ENCODE peak calls at places on chromosome 4, in six cellular contexts. One of them, this sample, is unnamed.

GRCh38 chr4:123216946-123217345 is 179.6 kb upstream of the SPRY1 start:
- DNase-seq in fibroblast of mammary gland: no peak
- DNase-seq in T-cell: no peak
- DNase-seq in IMR-90: no peak
- DNase-seq in adipocyte: no peak
- DNase-seq in fibroblast of the conjunctiva: no peak
- DNase-seq in this sample: no peak

GRCh38 chr4:102564399-102564921 is 63.3 kb downstream of the NFKB1 start:
- DNase-seq in fibroblast of the conjunctiva: no peak
- DNase-seq in fibroblast of mammary gland: peak; percentile 88
- DNase-seq in IMR-90: peak; percentile 81
- DNase-seq in adipocyte: no peak
- DNase-seq in T-cell: no peak
- DNase-seq in this sample: peak; percentile 83

GRCh38 chr4:97761760-97762512 is 381.3 kb downstream of the STPG2 start:
- DNase-seq in IMR-90: no peak
- DNase-seq in T-cell: no peak
- DNase-seq in fibroblast of mammary gland: no peak
- DNase-seq in fibroblast of the conjunctiva: no peak
- DNase-seq in adipocyte: no peak
- DNase-seq in this sample: peak; percentile 7

GRCh38 chr4:52594961-52595360 is 64.1 kb downstream of the USP46 start:
- DNase-seq in IMR-90: peak; percentile 73
- DNase-seq in fibroblast of mammary gland: peak; percentile 32
- DNase-seq in T-cell: no peak
- DNase-seq in adipocyte: no peak
- DNase-seq in fibroblast of the conjunctiva: no peak
- DNase-seq in this sample: no peak

GRCh38 chr4:76278583-76278982 is 27.1 kb downstream of the FAM47E start:
- DNase-seq in T-cell: no peak
- DNase-seq in adipocyte: no peak
- DNase-seq in fibroblast of mammary gland: no peak
- DNase-seq in fibroblast of the conjunctiva: no peak
- DNase-seq in IMR-90: no peak
- DNase-seq in this sample: no peak

GRCh38 chr4:13611283-13611842 is 16.2 kb downstream of the BOD1L1 start:
- DNase-seq in adipocyte: peak; percentile 65
- DNase-seq in T-cell: no peak
- DNase-seq in IMR-90: peak; percentile 85
- DNase-seq in fibroblast of mammary gland: peak; percentile 73
- DNase-seq in fibroblast of the conjunctiva: peak; percentile 9
- DNase-seq in this sample: peak; percentile 18

GRCh38 chr4:22850630-22851029 is 157.9 kb downstream of the GBA3 start:
- DNase-seq in fibroblast of the conjunctiva: no peak
- DNase-seq in adipocyte: no peak
- DNase-seq in fibroblast of mammary gland: no peak
- DNase-seq in T-cell: no peak
- DNase-seq in IMR-90: no peak
- DNase-seq in this sample: no peak

GRCh38 chr4:123506311-123506685 is 109.7 kb downstream of the SPRY1 start:
- DNase-seq in fibroblast of mammary gland: no peak
- DNase-seq in IMR-90: no peak
- DNase-seq in T-cell: no peak
- DNase-seq in adipocyte: no peak
- DNase-seq in fibroblast of the conjunctiva: no peak
- DNase-seq in this sample: peak; percentile 9

GRCh38 chr4:10891866-10892265 is 207.3 kb upstream of the CLNK start:
- DNase-seq in fibroblast of the conjunctiva: no peak
- DNase-seq in fibroblast of mammary gland: no peak
- DNase-seq in T-cell: no peak
- DNase-seq in IMR-90: no peak
- DNase-seq in adipocyte: no peak
- DNase-seq in this sample: no peak

GRCh38 chr4:76696109-76696508 is 201.8 kb downstream of the SOWAHB start:
- DNase-seq in fibroblast of mammary gland: no peak
- DNase-seq in adipocyte: peak; percentile 65
- DNase-seq in T-cell: no peak
- DNase-seq in fibroblast of the conjunctiva: no peak
- DNase-seq in IMR-90: peak; percentile 69
- DNase-seq in this sample: peak; percentile 35